ENCODE peak calls at places on chromosomes 7 and 10, in five cellular contexts. One of them, this sample, is unnamed.
A peak's percentile ranks its signal among the peaks of the same experiment; 100 is the strongest.

GRCh38 chr10:42951486-42952251 is 125.2 kb upstream of the RET start:
- DNase-seq in esophagus squamous epithelium: no peak
- DNase-seq in breast epithelium: peak; percentile 14
- DNase-seq in left ventricle myocardium inferior: peak; percentile 58
- DNase-seq in gastrocnemius medialis: peak; percentile 23
- DNase-seq in this sample: peak; percentile 42

GRCh38 chr7:130521552-130521951 is 29.7 kb downstream of the MEST start:
- DNase-seq in esophagus squamous epithelium: no peak
- DNase-seq in breast epithelium: no peak
- DNase-seq in left ventricle myocardium inferior: no peak
- DNase-seq in gastrocnemius medialis: no peak
- DNase-seq in this sample: no peak

GRCh38 chr10:8306685-8307364 is 252.3 kb downstream of the GATA3 start:
- DNase-seq in esophagus squamous epithelium: no peak
- DNase-seq in breast epithelium: no peak
- DNase-seq in left ventricle myocardium inferior: no peak
- DNase-seq in gastrocnemius medialis: no peak
- DNase-seq in this sample: no peak

GRCh38 chr7:104005197-104005596 is 15.7 kb upstream of the RELN start:
- DNase-seq in esophagus squamous epithelium: no peak
- DNase-seq in breast epithelium: no peak
- DNase-seq in left ventricle myocardium inferior: no peak
- DNase-seq in gastrocnemius medialis: no peak
- DNase-seq in this sample: no peak

GRCh38 chr7:49037348-49038210 is 113.2 kb downstream of the CDC14C start:
- DNase-seq in esophagus squamous epithelium: no peak
- DNase-seq in breast epithelium: no peak
- DNase-seq in left ventricle myocardium inferior: no peak
- DNase-seq in gastrocnemius medialis: no peak
- DNase-seq in this sample: no peak

GRCh38 chr10:69269761-69270160 is 8.5 kb upstream of the HK1 start:
- DNase-seq in esophagus squamous epithelium: no peak
- DNase-seq in breast epithelium: no peak
- DNase-seq in left ventricle myocardium inferior: no peak
- DNase-seq in gastrocnemius medialis: no peak
- DNase-seq in this sample: no peak

GRCh38 chr7:41881313-41882130 is 178.6 kb upstream of the INHBA start:
- DNase-seq in esophagus squamous epithelium: no peak
- DNase-seq in breast epithelium: no peak
- DNase-seq in left ventricle myocardium inferior: no peak
- DNase-seq in gastrocnemius medialis: peak; percentile 14
- DNase-seq in this sample: no peak

GRCh38 chr10:113099431-113100298 is 149.6 kb downstream of the TCF7L2 start:
- DNase-seq in esophagus squamous epithelium: no peak
- DNase-seq in breast epithelium: no peak
- DNase-seq in left ventricle myocardium inferior: no peak
- DNase-seq in gastrocnemius medialis: no peak
- DNase-seq in this sample: no peak

GRCh38 chr7:74482629-74483401 is 29.1 kb downstream of the GTF2IRD1 start:
- DNase-seq in esophagus squamous epithelium: no peak
- DNase-seq in breast epithelium: peak; percentile 74
- DNase-seq in left ventricle myocardium inferior: no peak
- DNase-seq in gastrocnemius medialis: peak; percentile 89
- DNase-seq in this sample: no peak

GRCh38 chr10:113555751-113556150 is 2.9 kb downstream of the HABP2 start:
- DNase-seq in esophagus squamous epithelium: no peak
- DNase-seq in breast epithelium: no peak
- DNase-seq in left ventricle myocardium inferior: no peak
- DNase-seq in gastrocnemius medialis: no peak
- DNase-seq in this sample: no peak

GRCh38 chr7:131522325-131522920 is 34.0 kb downstream of the PODXL start:
- DNase-seq in esophagus squamous epithelium: no peak
- DNase-seq in breast epithelium: no peak
- DNase-seq in left ventricle myocardium inferior: no peak
- DNase-seq in gastrocnemius medialis: no peak
- DNase-seq in this sample: no peak

GRCh38 chr10:7084255-7085005 is 326.4 kb downstream of the SFMBT2 start:
- DNase-seq in esophagus squamous epithelium: no peak
- DNase-seq in breast epithelium: no peak
- DNase-seq in left ventricle myocardium inferior: no peak
- DNase-seq in gastrocnemius medialis: no peak
- DNase-seq in this sample: no peak

GRCh38 chr7:519974-520458 is 370 bp upstream of the PDGFA start:
- DNase-seq in esophagus squamous epithelium: no peak
- DNase-seq in breast epithelium: no peak
- DNase-seq in left ventricle myocardium inferior: peak; percentile 63
- DNase-seq in gastrocnemius medialis: peak; percentile 56
- DNase-seq in this sample: peak; percentile 83

GRCh38 chr10:99914236-99914635 is 95.5 kb downstream of the DNMBP start:
- DNase-seq in esophagus squamous epithelium: no peak
- DNase-seq in breast epithelium: no peak
- DNase-seq in left ventricle myocardium inferior: no peak
- DNase-seq in gastrocnemius medialis: no peak
- DNase-seq in this sample: no peak

GRCh38 chr10:112446055-112446854 is 459 bp downstream of the ZDHHC6 start:
- DNase-seq in esophagus squamous epithelium: no peak
- DNase-seq in breast epithelium: no peak
- DNase-seq in left ventricle myocardium inferior: no peak
- DNase-seq in gastrocnemius medialis: no peak
- DNase-seq in this sample: peak; percentile 62

GRCh38 chr7:128450409-128450808 is 5.3 kb upstream of the HILPDA start:
- DNase-seq in esophagus squamous epithelium: no peak
- DNase-seq in breast epithelium: no peak
- DNase-seq in left ventricle myocardium inferior: no peak
- DNase-seq in gastrocnemius medialis: no peak
- DNase-seq in this sample: no peak

GRCh38 chr10:32150532-32151101 is 94.4 kb upstream of the KIF5B start:
- DNase-seq in esophagus squamous epithelium: no peak
- DNase-seq in breast epithelium: no peak
- DNase-seq in left ventricle myocardium inferior: no peak
- DNase-seq in gastrocnemius medialis: no peak
- DNase-seq in this sample: no peak

DNA sequence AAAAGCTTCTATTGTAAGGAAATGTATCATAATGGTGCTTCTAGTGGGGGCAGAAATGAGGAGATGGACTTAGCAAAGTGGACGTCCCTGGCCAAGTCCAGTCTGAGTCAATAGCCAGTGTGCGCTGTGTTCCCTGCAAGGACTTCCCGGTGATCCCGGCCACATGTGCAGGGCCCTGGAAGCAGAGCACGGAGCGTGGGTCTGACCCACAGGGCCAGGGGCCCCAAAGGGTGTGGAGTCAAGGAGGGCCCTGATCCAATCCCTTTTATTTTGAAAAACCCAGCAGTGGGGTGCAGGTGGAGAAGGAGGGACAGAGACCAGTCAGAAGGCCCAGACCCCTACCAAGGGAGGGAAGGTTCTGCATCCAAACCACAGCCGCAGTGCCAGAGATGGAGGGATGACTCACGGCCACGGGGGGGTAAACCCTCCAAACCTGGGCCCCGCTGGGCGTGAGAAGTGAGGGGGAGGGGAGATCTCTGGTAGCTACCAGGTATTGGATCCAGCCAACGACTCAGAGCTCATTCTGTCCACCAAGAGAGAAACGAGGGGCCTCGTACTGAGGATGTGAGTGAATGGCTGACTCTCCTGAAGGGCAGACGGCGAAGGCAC is 57.2 kb upstream of the VIPR2 start:
- DNase-seq in esophagus squamous epithelium: no peak
- DNase-seq in breast epithelium: no peak
- DNase-seq in left ventricle myocardium inferior: no peak
- DNase-seq in gastrocnemius medialis: no peak
- DNase-seq in this sample: no peak
- H3K9me3 ChIP-seq in esophagus squamous epithelium: no peaks in the 10 kb centered on the region
- H3K9me3 ChIP-seq in breast epithelium: no peaks in the 10 kb centered on the region
- H3K9me3 ChIP-seq in left ventricle myocardium inferior: no peaks in the 10 kb centered on the region
- H3K9me3 ChIP-seq in gastrocnemius medialis: no peaks in the 10 kb centered on the region
- H3K9me3 ChIP-seq in this sample: no peaks in the 10 kb centered on the region

DNA sequence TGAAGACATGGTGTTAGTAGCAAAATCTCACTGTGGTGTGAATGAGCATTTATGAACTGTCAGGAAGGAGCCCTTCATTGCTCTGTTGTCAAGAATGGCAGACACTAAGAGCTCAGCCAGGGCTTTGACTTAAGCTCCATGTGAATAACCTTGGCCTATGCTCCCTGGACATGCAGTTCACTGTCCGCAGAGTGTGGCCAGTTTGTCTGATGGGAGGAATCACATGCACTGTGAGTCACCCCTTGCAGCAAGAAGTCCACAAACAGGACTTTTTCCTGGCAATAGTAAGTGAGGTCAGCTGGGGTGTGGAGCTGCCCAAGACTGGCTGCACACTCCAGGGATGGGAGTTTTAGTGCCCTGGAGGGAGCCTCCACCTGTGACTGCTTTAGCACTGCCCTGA is 49.5 kb downstream of the ZNF37A start:
- DNase-seq in esophagus squamous epithelium: no peak
- DNase-seq in breast epithelium: no peak
- DNase-seq in left ventricle myocardium inferior: no peak
- DNase-seq in gastrocnemius medialis: no peak
- DNase-seq in this sample: no peak
- H3K9me3 ChIP-seq in esophagus squamous epithelium: no peaks in the 10 kb centered on the region
- H3K9me3 ChIP-seq in breast epithelium: peaks cover 12% of the 10 kb centered on the region
- H3K9me3 ChIP-seq in left ventricle myocardium inferior: peaks cover 30% of the 10 kb centered on the region
- H3K9me3 ChIP-seq in gastrocnemius medialis: no peaks in the 10 kb centered on the region
- H3K9me3 ChIP-seq in this sample: no peaks in the 10 kb centered on the region

GRCh38 chr10:121490906-121491519 is 107.2 kb downstream of the FGFR2 start:
- DNase-seq in esophagus squamous epithelium: no peak
- DNase-seq in breast epithelium: peak; percentile 57
- DNase-seq in left ventricle myocardium inferior: peak; percentile 20
- DNase-seq in gastrocnemius medialis: no peak
- DNase-seq in this sample: no peak
- H3K9me3 ChIP-seq in esophagus squamous epithelium: no peaks in the 10 kb centered on the region
- H3K9me3 ChIP-seq in breast epithelium: no peaks in the 10 kb centered on the region
- H3K9me3 ChIP-seq in left ventricle myocardium inferior: no peaks in the 10 kb centered on the region
- H3K9me3 ChIP-seq in gastrocnemius medialis: no peaks in the 10 kb centered on the region
- H3K9me3 ChIP-seq in this sample: no peaks in the 10 kb centered on the region

GRCh38 chr10:14624600-14624999 is 150.1 kb downstream of the FAM107B start:
- DNase-seq in esophagus squamous epithelium: no peak
- DNase-seq in breast epithelium: no peak
- DNase-seq in left ventricle myocardium inferior: no peak
- DNase-seq in gastrocnemius medialis: no peak
- DNase-seq in this sample: no peak

GRCh38 chr10:14625210-14625621 is 149.5 kb downstream of the FAM107B start:
- DNase-seq in esophagus squamous epithelium: no peak
- DNase-seq in breast epithelium: no peak
- DNase-seq in left ventricle myocardium inferior: no peak
- DNase-seq in gastrocnemius medialis: no peak
- DNase-seq in this sample: no peak

GRCh38 chr10:14621037-14621436 is 153.7 kb downstream of the FAM107B start:
- DNase-seq in esophagus squamous epithelium: no peak
- DNase-seq in breast epithelium: no peak
- DNase-seq in left ventricle myocardium inferior: no peak
- DNase-seq in gastrocnemius medialis: no peak
- DNase-seq in this sample: no peak

GRCh38 chr10:14626126-14626525 is 148.6 kb downstream of the FAM107B start:
- DNase-seq in esophagus squamous epithelium: no peak
- DNase-seq in breast epithelium: no peak
- DNase-seq in left ventricle myocardium inferior: no peak
- DNase-seq in gastrocnemius medialis: no peak
- DNase-seq in this sample: no peak

DNA sequence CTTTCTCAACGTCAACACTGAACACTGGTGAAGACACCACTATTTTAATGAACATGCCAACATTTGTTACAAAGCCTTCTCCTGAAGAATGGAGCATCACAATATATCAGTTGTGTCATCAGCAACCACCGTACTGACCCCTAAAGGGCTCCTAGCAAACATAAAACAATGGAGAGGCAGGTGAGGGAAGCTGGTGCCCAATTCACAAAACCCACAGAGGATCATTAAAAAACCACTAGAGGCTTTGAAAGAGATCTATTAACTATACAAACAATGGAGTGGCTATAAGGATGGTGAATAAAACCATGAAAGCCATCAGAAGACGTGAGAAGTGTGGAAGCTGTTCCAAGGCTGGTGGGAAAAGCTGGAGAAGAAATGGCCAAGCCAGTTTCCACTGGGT is 150.8 kb downstream of the FAM107B start:
- DNase-seq in esophagus squamous epithelium: no peak
- DNase-seq in breast epithelium: no peak
- DNase-seq in left ventricle myocardium inferior: no peak
- DNase-seq in gastrocnemius medialis: no peak
- DNase-seq in this sample: no peak
- H3K9me3 ChIP-seq in esophagus squamous epithelium: no peaks in the 10 kb centered on the region
- H3K9me3 ChIP-seq in breast epithelium: no peaks in the 10 kb centered on the region
- H3K9me3 ChIP-seq in left ventricle myocardium inferior: no peaks in the 10 kb centered on the region
- H3K9me3 ChIP-seq in gastrocnemius medialis: no peaks in the 10 kb centered on the region
- H3K9me3 ChIP-seq in this sample: no peaks in the 10 kb centered on the region

This sample was measured in pancreas.